ENCODE peak calls at places on chromosomes 2 and 18, in eight cellular contexts. I is fibroblast of villous mesenchyme, A is natural killer cell, D is A549, H is neural crest cell, T is tibial artery, C is IMR-90, W is colonic mucosa. N is an unnamed sample.

GRCh38 chr2:72984172-72984671 is 66.9 kb downstream of the EMX1 start:
- DNase-seq in C (no peak), H (no peak), W (no peak), D (no peak), T (no peak), I (no peak), A (no peak), N (no peak)

GRCh38 chr2:161905389-161906046 is 168.5 kb downstream of the DPP4 start:
- DNase-seq in T (no peak), W (no peak), A (no peak), H (no peak), I (no peak), C (no peak), D (peak), N (no peak)

GRCh38 chr18:68428026-68428425 is 286.9 kb downstream of the TMX3 start:
- DNase-seq in C (peak), T (no peak), A (no peak), D (no peak), H (no peak), I (peak), W (no peak), N (no peak)

GRCh38 chr2:135792401-135793152 is 44.4 kb downstream of the LCT start:
- DNase-seq in W (no peak), H (no peak), T (no peak), C (no peak), D (no peak), I (no peak), A (no peak), N (no peak)

GRCh38 chr2:84202166-84202565 is 256.9 kb downstream of the SUCLG1 start:
- DNase-seq in I (no peak), A (no peak), C (no peak), D (no peak), T (no peak), W (no peak), H (no peak), N (no peak)

GRCh38 chr2:60885683-60886082 is 4.3 kb downstream of the REL start:
- DNase-seq in A (no peak), T (no peak), I (no peak), C (no peak), D (peak), H (no peak), W (no peak), N (no peak)

GRCh38 chr2:187594801-187595200 is 40.6 kb upstream of the TFPI start:
- DNase-seq in H (no peak), A (no peak), C (peak), T (no peak), D (no peak), W (no peak), I (no peak), N (no peak)

GRCh38 chr18:10164241-10165160 is 250.7 kb downstream of the VAPA start:
- DNase-seq in D (no peak), H (no peak), C (no peak), A (no peak), I (no peak), W (no peak), T (no peak), N (no peak)

GRCh38 chr18:32768646-32769206 is 4.1 kb downstream of the KLHL14 start:
- DNase-seq in C (no peak), W (no peak), H (no peak), T (no peak), D (no peak), I (no peak), A (no peak), N (no peak)

GRCh38 chr2:1690056-1690775 is 54.1 kb downstream of the PXDN start:
- DNase-seq in D (no peak), I (no peak), W (no peak), T (no peak), C (no peak), H (no peak), A (no peak), N (no peak)

GRCh38 chr2:227765788-227766187 is 20.1 kb downstream of the SCYGR8 start:
- DNase-seq in I (no peak), A (no peak), C (no peak), T (no peak), H (no peak), W (no peak), D (no peak), N (no peak)

GRCh38 chr18:68034293-68034692 is 517.8 kb upstream of the DSEL start:
- DNase-seq in T (no peak), H (no peak), D (no peak), W (no peak), C (peak), A (no peak), I (peak), N (no peak)

GRCh38 chr18:74944676-74945075 is 264.3 kb downstream of the PTGR3 start:
- DNase-seq in W (no peak), T (no peak), A (no peak), I (peak), H (no peak), C (peak), D (peak), N (no peak)

GRCh38 chr2:229339613-229340012 is 68.5 kb upstream of the PID1 start:
- DNase-seq in H (no peak), I (peak), T (no peak), C (no peak), D (peak), A (no peak), W (no peak), N (no peak)

GRCh38 chr2:2243666-2244065 is 87.4 kb downstream of the MYT1L start:
- DNase-seq in D (no peak), W (no peak), T (no peak), I (no peak), H (no peak), A (no peak), C (no peak), N (no peak)

GRCh38 chr2:67579791-67580190 is 182.7 kb downstream of the ETAA1 start:
- DNase-seq in D (no peak), I (no peak), A (no peak), T (no peak), C (no peak), W (no peak), H (no peak), N (no peak)

GRCh38 chr2:188629890-188630483 is 338.3 kb downstream of the GULP1 start:
- DNase-seq in H (no peak), D (no peak), I (peak), T (no peak), C (peak), A (no peak), W (no peak), N (no peak)

GRCh38 chr2:84781942-84782716 is 98.8 kb downstream of the TRABD2A start:
- DNase-seq in W (peak), A (peak), C (peak), T (no peak), H (no peak), D (no peak), I (no peak), N (no peak)

GRCh38 chr2:176709541-176709951 is 440.3 kb downstream of the MTX2 start:
- DNase-seq in T (no peak), D (no peak), I (peak), W (no peak), A (no peak), C (no peak), H (no peak), N (no peak)

GRCh38 chr18:77118256-77119090 is 14.1 kb downstream of the MBP start:
- DNase-seq in C (no peak), H (no peak), W (peak), A (peak), I (no peak), D (no peak), T (no peak), N (no peak)

GRCh38 chr18:35267161-35267651 is 22.8 kb downstream of the ZSCAN30 start:
- DNase-seq in H (no peak), C (no peak), I (peak), W (peak), T (peak), A (peak), D (no peak), N (peak)

GRCh38 chr18:23814977-23815614 is 125.8 kb downstream of the LAMA3 start:
- DNase-seq in I (no peak), D (no peak), C (no peak), T (no peak), W (no peak), H (no peak), A (no peak), N (no peak)

GRCh38 chr2:38191516-38191915 is 115.6 kb upstream of the CYP1B1 start:
- DNase-seq in D (peak), A (no peak), C (no peak), T (no peak), W (no peak), H (no peak), I (peak), N (no peak)

GRCh38 chr18:56575819-56576663 is 62.4 kb downstream of the TXNL1 start:
- DNase-seq in A (no peak), W (no peak), T (no peak), I (peak), C (peak), D (peak), H (peak), N (no peak)

GRCh38 chr18:53909668-53910067 is 314.8 kb downstream of the MBD2 start:
- DNase-seq in I (peak), T (no peak), C (peak), D (peak), W (no peak), A (no peak), H (no peak), N (no peak)

GRCh38 chr2:62196278-62196901 is 475 bp downstream of the B3GNT2 start:
- DNase-seq in W (peak), A (peak), T (peak), C (no peak), I (no peak), D (peak), H (no peak), N (no peak)

GRCh38 chr2:127579231-127579630 is 43.7 kb downstream of the MYO7B start:
- DNase-seq in A (no peak), H (no peak), W (peak), C (no peak), I (no peak), D (no peak), T (no peak), N (no peak)

GRCh38 chr18:51614967-51615571 is 417.6 kb upstream of the MEX3C start:
- DNase-seq in I (no peak), A (no peak), T (no peak), D (peak), H (no peak), W (no peak), C (no peak), N (no peak)

GRCh38 chr2:208406474-208407451 is at the start of gene PTH2R:
- DNase-seq in W (no peak), A (no peak), I (no peak), C (no peak), D (no peak), T (no peak), H (no peak), N (no peak)

GRCh38 chr2:232809349-232810124 is 33.2 kb upstream of the KCNJ13 start:
- DNase-seq in A (no peak), I (no peak), C (no peak), H (no peak), W (no peak), T (no peak), D (peak), N (no peak)

GRCh38 chr2:11022064-11022463 is 110.3 kb downstream of the KCNF1 start:
- DNase-seq in D (no peak), I (no peak), H (no peak), A (no peak), T (no peak), W (no peak), C (no peak), N (no peak)

GRCh38 chr2:37656512-37657423 is 14.7 kb downstream of the CDC42EP3 start:
- DNase-seq in D (no peak), I (no peak), A (no peak), C (no peak), T (no peak), H (no peak), W (no peak), N (no peak)

GRCh38 chr2:104434363-104434792 is 419.5 kb upstream of the POU3F3 start:
- DNase-seq in C (no peak), D (no peak), T (no peak), A (no peak), W (peak), I (no peak), H (no peak), N (no peak)

GRCh38 chr2:60560734-60561649 is 7.5 kb upstream of the BCL11A start:
- DNase-seq in H (no peak), A (no peak), W (no peak), T (no peak), I (no peak), D (peak), C (no peak), N (no peak)

GRCh38 chr2:219119422-219120043 is 41.1 kb downstream of the NHEJ1 start:
- DNase-seq in W (peak), D (peak), T (no peak), I (peak), H (peak), A (peak), C (peak), N (peak)

GRCh38 chr2:6970976-6971480 is 53.8 kb downstream of the RNF144A start:
- DNase-seq in C (no peak), A (no peak), D (no peak), T (no peak), I (no peak), W (no peak), H (no peak), N (no peak)

GRCh38 chr18:22844643-22845042 is 88.5 kb upstream of the RBBP8 start:
- DNase-seq in C (no peak), T (no peak), H (no peak), W (no peak), A (no peak), D (no peak), I (no peak), N (no peak)

GRCh38 chr18:79604205-79604912 is 75.2 kb upstream of the CTDP1 start:
- DNase-seq in C (no peak), H (no peak), D (no peak), I (no peak), T (peak), W (no peak), A (no peak), N (no peak)

GRCh38 chr2:137975280-137976271 is 11.3 kb downstream of the HNMT start:
- DNase-seq in I (no peak), A (no peak), W (peak), H (no peak), T (no peak), C (no peak), D (no peak), N (no peak)

DNA sequence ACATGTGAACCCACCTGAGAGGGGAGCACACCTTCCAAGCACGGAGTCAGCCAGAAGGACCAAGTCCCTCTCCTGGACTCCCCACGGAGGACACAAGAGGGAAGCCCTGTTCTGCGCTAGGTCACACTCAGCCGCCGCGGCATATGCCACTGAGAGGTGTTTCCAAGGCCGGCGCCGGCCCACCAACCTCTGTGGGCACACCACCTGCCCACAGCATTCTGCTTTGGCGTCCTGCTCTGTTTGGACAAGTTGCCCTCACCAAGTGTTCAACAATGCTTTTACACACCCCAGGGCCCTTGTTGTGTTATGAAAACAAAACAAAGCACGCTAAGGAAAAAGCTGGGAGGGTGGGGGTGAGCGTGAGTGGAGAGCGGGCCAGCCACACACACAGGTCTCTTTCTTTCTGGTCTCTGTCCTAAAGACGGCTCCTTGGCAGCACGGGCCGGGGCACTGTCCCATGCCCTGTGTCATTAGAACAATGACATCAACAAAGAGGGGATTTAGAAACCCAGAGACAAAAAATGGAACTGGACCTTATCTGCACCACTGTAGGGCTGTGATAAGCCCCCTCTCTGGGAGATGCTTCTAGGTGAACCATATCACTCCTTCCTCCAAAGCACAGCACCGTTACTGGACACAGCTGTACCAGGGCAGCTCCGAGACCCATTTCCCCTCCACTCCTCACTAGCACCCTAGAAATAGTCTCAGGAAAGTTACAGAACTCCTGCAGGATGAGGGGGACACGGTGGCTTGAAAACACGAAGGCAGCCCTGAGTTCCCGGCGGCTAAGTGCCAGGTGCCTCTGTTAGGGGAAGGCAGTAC is 17.0 kb downstream of the SMAD7 start:
- DNase-seq in W (no peak), A (peak), I (no peak), H (no peak), D (no peak), C (no peak), T (peak), N (no peak)
- TF ChIP-seq CTCF in W (no peak), A (no peak), I (no peak), H (no peak), D (no peak), C (no peak), T (no peak), N (no peak)

GRCh38 chr2:239401450-239402227 is 819 bp upstream of the HDAC4 start:
- DNase-seq in I (peak), W (peak), D (peak), C (peak), A (peak), H (peak), T (peak), N (no peak)
- TF ChIP-seq CTCF in I (no peak), W (no peak), D (no peak), C (no peak), A (no peak), H (peak), T (no peak), N (no peak)

GRCh38 chr2:74227646-74228045 is 29.2 kb downstream of the MTHFD2 start:
- DNase-seq in A (no peak), T (no peak), D (no peak), I (no peak), H (no peak), W (no peak), C (no peak), N (no peak)
- TF ChIP-seq CTCF in A (no peak), T (no peak), D (no peak), I (no peak), H (no peak), W (no peak), C (no peak), N (no peak)

DNA sequence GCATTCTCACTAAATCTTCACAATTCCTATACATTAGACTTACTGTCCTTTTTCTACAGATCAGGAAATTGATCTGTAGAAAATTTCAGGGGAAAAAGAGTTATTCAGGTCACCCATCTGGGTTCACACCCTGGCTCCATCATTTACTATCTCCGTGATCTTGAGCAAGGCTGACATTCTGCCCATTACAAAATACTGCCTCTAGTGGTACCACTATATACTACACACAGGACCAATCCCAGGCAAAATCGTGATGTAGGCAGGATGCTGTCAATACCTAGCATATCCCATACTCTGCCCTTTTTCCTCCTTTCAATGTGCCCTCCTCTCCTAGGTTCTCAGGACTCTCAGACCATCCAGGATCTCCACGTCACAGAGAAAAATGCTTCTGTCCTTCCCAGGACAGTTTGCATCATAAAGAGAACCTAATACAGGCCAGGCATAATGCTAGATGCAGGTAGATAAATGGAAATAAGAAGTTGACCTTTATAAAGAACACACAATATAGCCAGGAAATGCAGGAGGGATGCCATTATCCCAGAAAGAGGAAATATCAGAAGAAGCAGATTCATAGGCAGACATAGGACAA is 101.9 kb downstream of the CDH20 start:
- DNase-seq in A (no peak), H (no peak), D (peak), T (no peak), W (no peak), I (peak), C (peak), N (no peak)
- TF ChIP-seq CTCF in A (no peak), H (peak), D (peak), T (no peak), W (peak), I (peak), C (peak), N (no peak)

DNA sequence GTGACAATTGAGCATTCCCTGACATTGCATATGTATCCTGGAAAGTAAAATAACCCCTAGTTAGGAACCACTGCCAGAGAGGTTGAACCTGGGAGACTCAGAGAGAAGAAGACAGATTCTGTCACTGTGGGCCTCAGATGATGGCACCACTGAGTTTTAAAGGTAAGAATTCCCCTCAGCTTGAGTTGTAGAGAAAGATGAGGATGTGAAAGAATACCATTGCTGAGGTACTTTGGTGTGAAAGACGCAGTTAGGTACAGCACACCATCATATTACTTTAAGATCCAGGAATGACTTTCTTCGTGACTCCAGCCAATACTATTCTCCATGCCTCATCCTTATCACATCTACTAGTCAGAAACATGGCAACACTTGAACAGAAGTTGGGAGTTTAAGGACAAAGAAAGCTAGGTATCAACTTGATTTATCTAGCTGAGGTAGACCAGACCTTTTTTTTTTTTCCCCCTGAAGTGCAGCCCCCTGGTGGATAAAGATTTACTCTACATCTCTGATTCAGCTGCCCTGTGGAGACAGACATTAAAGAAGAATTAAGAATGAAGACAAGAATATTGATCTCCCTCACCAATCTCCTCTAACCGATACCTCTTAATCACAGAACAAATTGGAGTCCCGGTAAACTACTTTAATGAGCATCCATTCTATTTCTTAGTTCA is 630.5 kb upstream of the FANCL start:
- DNase-seq in A (no peak), I (no peak), D (no peak), T (no peak), H (no peak), W (no peak), C (no peak), N (no peak)
- TF ChIP-seq CTCF in A (no peak), I (no peak), D (no peak), T (no peak), H (peak), W (no peak), C (no peak), N (no peak)

DNA sequence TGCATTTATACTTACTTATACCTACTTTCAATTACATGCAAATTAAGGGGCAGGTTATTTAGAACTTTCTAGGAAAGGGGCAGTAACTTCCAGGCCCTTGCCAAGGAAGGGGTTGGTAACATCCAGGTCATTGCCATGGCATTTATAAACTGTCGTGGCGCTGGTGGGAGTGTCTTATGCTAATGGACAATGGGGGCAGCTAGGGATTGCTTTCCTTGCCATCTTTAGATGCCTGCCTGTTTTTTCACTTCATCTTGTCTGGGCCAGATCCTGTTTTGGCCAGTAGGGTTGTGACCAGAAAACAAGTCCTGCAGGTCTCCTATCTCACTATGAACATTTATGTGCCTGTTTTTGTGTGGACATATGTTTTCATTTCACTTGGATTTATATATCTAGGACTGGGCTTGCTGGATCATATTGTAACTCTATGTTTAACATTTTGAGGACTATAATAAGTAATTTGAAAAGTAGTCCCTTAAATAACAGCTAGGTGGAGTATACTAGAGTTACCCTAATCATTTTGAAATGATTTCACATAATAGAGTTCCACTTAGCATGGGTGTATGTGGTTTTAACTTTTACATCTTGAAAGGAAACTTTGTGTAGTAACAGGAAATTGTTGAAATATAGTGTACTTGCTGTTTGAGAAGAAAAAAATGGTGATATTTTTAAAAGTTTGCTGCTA is 56.1 kb downstream of the LCLAT1 start:
- DNase-seq in C (no peak), A (no peak), H (no peak), T (no peak), D (no peak), W (no peak), I (no peak), N (no peak)
- TF ChIP-seq CTCF in C (peak), A (peak), H (peak), T (peak), D (peak), W (peak), I (peak), N (no peak)

GRCh38 chr2:241609859-241610793 is 26.8 kb downstream of the THAP4 start:
- DNase-seq in A (peak), I (peak), H (peak), D (no peak), C (peak), W (peak), T (peak), N (peak)
- TF ChIP-seq CTCF in A (peak), I (peak), H (peak), D (no peak), C (peak), W (peak), T (peak), N (no peak)